ENCODE peak calls at places on chromosomes 6 and 20, in nine cellular contexts. B is heart right ventricle; Y is naive thymus-derived CD4-positive, alpha-beta T cell; M is prostate gland; H is brain microvascular endothelial cell; V is heart left ventricle; U is colonic mucosa; F is CD8-positive, alpha-beta T cell; K is IMR-90. J is an unnamed sample.

GRCh38 chr6:129195666-129196065 is 312.7 kb downstream of the LAMA2 start:
- DNase-seq in B (no peak), Y (no peak), M (no peak), H (no peak), V (no peak), U (no peak), F (no peak), K (no peak), J (no peak)

GRCh38 chr6:116102856-116103255 is 2.2 kb downstream of the NT5DC1 start:
- DNase-seq in B (no peak), Y (no peak), M (no peak), H (no peak), V (no peak), U (no peak), F (no peak), K (no peak), J (no peak)

GRCh38 chr20:50333856-50334255 is 143.2 kb downstream of the CEBPB start:
- DNase-seq in B (no peak), Y (no peak), M (peak), H (peak), V (no peak), U (no peak), F (no peak), K (peak), J (no peak)

GRCh38 chr6:11315743-11316437 is 83.4 kb upstream of the NEDD9 start:
- DNase-seq in B (peak), Y (no peak), M (peak), H (peak), V (no peak), U (peak), F (no peak), K (peak), J (no peak)

GRCh38 chr6:18307006-18307405 is 42.7 kb upstream of the DEK start:
- DNase-seq in B (no peak), Y (no peak), M (no peak), H (peak), V (no peak), U (no peak), F (no peak), K (peak), J (no peak)

GRCh38 chr20:24693466-24694156 is 224.2 kb downstream of the SYNDIG1 start:
- DNase-seq in B (peak), Y (no peak), M (no peak), H (no peak), V (no peak), U (peak), F (no peak), K (no peak), J (no peak)

GRCh38 chr20:63130654-63131577 is 85.0 kb downstream of the YTHDF1 start:
- DNase-seq in B (no peak), Y (no peak), M (no peak), H (no peak), V (peak), U (no peak), F (no peak), K (no peak), J (no peak)

GRCh38 chr6:167733740-167734661 is 92.7 kb upstream of the AFDN start:
- DNase-seq in B (no peak), Y (no peak), M (peak), H (no peak), V (no peak), U (no peak), F (no peak), K (no peak), J (no peak)

GRCh38 chr20:35395728-35396127 is 16.0 kb downstream of the UQCC1 start:
- DNase-seq in B (no peak), Y (no peak), M (no peak), H (peak), V (no peak), U (no peak), F (no peak), K (peak), J (peak)

GRCh38 chr6:122063090-122063489 is 336.4 kb upstream of the HSF2 start:
- DNase-seq in B (no peak), Y (no peak), M (no peak), H (no peak), V (no peak), U (no peak), F (no peak), K (no peak), J (no peak)

GRCh38 chr20:39083781-39084180 is 121.6 kb downstream of the DHX35 start:
- DNase-seq in B (no peak), Y (no peak), M (no peak), H (no peak), V (no peak), U (no peak), F (no peak), K (no peak), J (no peak)

GRCh38 chr20:61803903-61804804 is 261.5 kb downstream of the TAF4 start:
- DNase-seq in B (no peak), Y (no peak), M (no peak), H (no peak), V (no peak), U (no peak), F (no peak), K (peak), J (no peak)

GRCh38 chr6:106360989-106361430 is 493 bp downstream of the CRYBG1 start:
- DNase-seq in B (no peak), Y (peak), M (peak), H (no peak), V (peak), U (peak), F (no peak), K (no peak), J (no peak)

GRCh38 chr6:156174026-156174880 is 602.9 kb upstream of the ARID1B start:
- DNase-seq in B (no peak), Y (no peak), M (no peak), H (no peak), V (no peak), U (no peak), F (no peak), K (no peak), J (no peak)

GRCh38 chr6:71250050-71250689 is 38.4 kb upstream of the OGFRL1 start:
- DNase-seq in B (peak), Y (no peak), M (no peak), H (peak), V (no peak), U (no peak), F (no peak), K (peak), J (no peak)

GRCh38 chr6:69416739-69417138 is 380.1 kb downstream of the LMBRD1 start:
- DNase-seq in B (no peak), Y (no peak), M (no peak), H (peak), V (no peak), U (no peak), F (no peak), K (no peak), J (no peak)

GRCh38 chr6:111096246-111096645 is 8.9 kb downstream of the SLC16A10 start:
- DNase-seq in B (no peak), Y (peak), M (peak), H (no peak), V (no peak), U (peak), F (peak), K (no peak), J (no peak)

GRCh38 chr6:107173779-107174178 is 58.5 kb upstream of the BEND3 start:
- DNase-seq in B (no peak), Y (no peak), M (no peak), H (peak), V (no peak), U (no peak), F (no peak), K (peak), J (no peak)

GRCh38 chr20:43508106-43508505 is 609 bp downstream of the L3MBTL1 start:
- DNase-seq in B (no peak), Y (no peak), M (no peak), H (no peak), V (no peak), U (peak), F (no peak), K (no peak), J (peak)

GRCh38 chr6:115717062-115717461 is 343.6 kb downstream of the FRK start:
- DNase-seq in B (no peak), Y (no peak), M (no peak), H (no peak), V (no peak), U (no peak), F (no peak), K (no peak), J (no peak)

GRCh38 chr6:156866181-156866862 is 89.1 kb downstream of the ARID1B start:
- DNase-seq in B (no peak), Y (no peak), M (peak), H (peak), V (no peak), U (no peak), F (no peak), K (peak), J (no peak)

GRCh38 chr6:147468634-147469033 is 39.9 kb upstream of the SAMD5 start:
- DNase-seq in B (no peak), Y (no peak), M (no peak), H (no peak), V (no peak), U (no peak), F (no peak), K (no peak), J (no peak)

GRCh38 chr6:150710236-150710635 is 110.6 kb downstream of the PLEKHG1 start:
- DNase-seq in B (no peak), Y (no peak), M (no peak), H (no peak), V (no peak), U (peak), F (no peak), K (no peak), J (no peak)

GRCh38 chr6:135819665-135820064 is 31.8 kb upstream of the PDE7B start:
- DNase-seq in B (no peak), Y (no peak), M (no peak), H (no peak), V (no peak), U (no peak), F (no peak), K (no peak), J (no peak)

GRCh38 chr6:111552241-111552744 is 53.4 kb downstream of the TRAF3IP2 start:
- DNase-seq in B (peak), Y (no peak), M (peak), H (peak), V (peak), U (peak), F (no peak), K (peak), J (peak)

GRCh38 chr6:168742146-168742782 is 301.3 kb downstream of the SMOC2 start:
- DNase-seq in B (no peak), Y (no peak), M (no peak), H (no peak), V (no peak), U (no peak), F (no peak), K (no peak), J (no peak)

GRCh38 chr6:12034831-12035230 is 22.7 kb downstream of the HIVEP1 start:
- DNase-seq in B (no peak), Y (no peak), M (no peak), H (no peak), V (no peak), U (no peak), F (no peak), K (no peak), J (no peak)

GRCh38 chr6:133983099-133983939 is 30.3 kb downstream of the TBPL1 start:
- DNase-seq in B (no peak), Y (no peak), M (no peak), H (peak), V (no peak), U (no peak), F (peak), K (peak), J (peak)

GRCh38 chr6:2387445-2387844 is 142.0 kb upstream of the GMDS start:
- DNase-seq in B (no peak), Y (no peak), M (no peak), H (no peak), V (no peak), U (no peak), F (no peak), K (no peak), J (no peak)

GRCh38 chr20:15555913-15556312 is 1017.3 kb downstream of the KIF16B start:
- DNase-seq in B (no peak), Y (no peak), M (peak), H (no peak), V (no peak), U (no peak), F (no peak), K (no peak), J (no peak)

GRCh38 chr6:37502703-37503485 is 3.2 kb upstream of the CCDC167 start:
- DNase-seq in B (no peak), Y (peak), M (no peak), H (no peak), V (no peak), U (no peak), F (peak), K (no peak), J (no peak)

GRCh38 chr6:37499433-37500293 is at the start of gene CCDC167:
- DNase-seq in B (peak), Y (peak), M (peak), H (peak), V (peak), U (peak), F (peak), K (peak), J (peak)

GRCh38 chr6:37496951-37497885 is 2.5 kb downstream of the CCDC167 start:
- DNase-seq in B (no peak), Y (no peak), M (no peak), H (no peak), V (no peak), U (no peak), F (no peak), K (no peak), J (no peak)

GRCh38 chr6:37501632-37502466 is 2.2 kb upstream of the CCDC167 start:
- DNase-seq in B (no peak), Y (no peak), M (no peak), H (no peak), V (no peak), U (no peak), F (no peak), K (no peak), J (no peak)

GRCh38 chr6:37500294-37500608 is 558 bp upstream of the CCDC167 start:
- DNase-seq in B (no peak), Y (no peak), M (no peak), H (no peak), V (no peak), U (no peak), F (no peak), K (no peak), J (no peak)
- H3K4me3 ChIP-seq in B (peak), Y (peak), M (peak), H (peak), V (peak), U (peak), F (peak), K (no peak), J (peak)

DNA sequence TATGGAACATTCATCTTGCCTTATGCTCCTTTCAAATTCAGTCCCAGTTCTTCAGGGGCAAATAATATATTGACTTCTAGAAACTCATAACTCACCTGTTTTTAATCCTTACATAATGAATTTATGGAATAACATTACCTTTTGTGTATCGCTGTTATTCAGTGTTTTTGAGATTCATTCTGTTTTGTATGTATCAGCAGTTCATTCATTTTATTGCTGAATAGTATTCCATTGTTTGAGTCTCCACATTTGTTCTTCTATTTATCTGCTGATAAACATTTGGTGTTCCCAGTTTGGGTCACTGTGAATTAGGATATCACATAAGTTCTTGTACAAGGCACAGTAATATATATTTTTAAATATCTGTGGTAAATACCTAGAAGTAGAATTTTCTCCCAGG is 5.1 kb downstream of the SEMG2 start:
- DNase-seq in B (no peak), Y (no peak), M (no peak), H (no peak), V (no peak), U (no peak), F (no peak), K (no peak), J (no peak)
- H3K4me3 ChIP-seq in B (no peak), Y (no peak), M (no peak), H (no peak), V (no peak), U (no peak), F (no peak), K (no peak), J (no peak)

DNA sequence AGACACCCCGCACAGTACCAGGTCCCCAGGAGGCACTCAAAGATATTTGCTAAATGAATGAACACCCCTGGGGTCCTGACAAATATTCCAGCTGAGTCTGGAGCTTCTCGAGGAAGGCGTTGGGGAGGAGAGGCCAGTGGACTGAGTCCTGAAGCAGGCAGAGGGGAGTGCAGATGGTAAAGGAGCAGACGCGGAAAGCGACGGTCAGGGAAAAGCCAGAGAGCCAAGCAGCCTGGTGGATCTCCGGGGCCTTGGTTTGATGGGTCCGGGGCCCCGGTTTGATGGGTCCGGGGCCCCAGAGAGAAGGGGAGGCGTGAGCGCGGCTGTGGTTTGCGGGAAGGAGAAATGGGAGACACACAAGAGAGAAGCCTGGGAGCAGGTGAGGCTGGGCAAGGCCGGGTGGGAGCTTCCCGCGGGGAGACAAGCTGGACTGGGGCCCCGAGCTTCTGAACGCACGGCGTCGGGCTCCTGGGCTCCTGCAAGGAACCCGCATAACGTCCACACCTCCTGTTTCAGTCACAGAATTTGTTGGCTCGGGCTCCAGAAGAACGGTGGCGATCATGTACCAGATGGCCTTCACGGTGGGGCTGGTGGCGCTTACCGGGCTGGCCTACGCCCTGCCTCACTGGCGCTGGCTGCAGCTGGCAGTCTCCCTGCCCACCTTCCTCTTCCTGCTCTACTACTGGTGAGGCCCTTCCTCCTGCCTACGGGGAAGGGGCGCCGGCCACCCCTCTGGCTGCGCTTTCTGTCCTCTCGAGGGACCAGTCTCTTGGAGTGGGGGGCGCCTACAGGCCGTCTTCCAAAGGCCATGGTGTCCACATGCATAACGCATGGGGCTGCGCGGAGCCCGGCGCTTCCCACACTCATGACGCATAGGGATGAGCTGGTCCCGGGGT is 12.1 kb downstream of the SLC22A1 start:
- DNase-seq in B (no peak), Y (no peak), M (no peak), H (no peak), V (no peak), U (no peak), F (no peak), K (no peak), J (no peak)
- H3K4me3 ChIP-seq in B (no peak), Y (no peak), M (no peak), H (no peak), V (no peak), U (no peak), F (no peak), K (no peak), J (no peak)

GRCh38 chr6:90294989-90295853 is 1.4 kb downstream of the BACH2 start:
- DNase-seq in B (peak), Y (peak), M (peak), H (peak), V (peak), U (peak), F (peak), K (peak), J (peak)

GRCh38 chr6:90293319-90293937 is 3.2 kb downstream of the BACH2 start:
- DNase-seq in B (no peak), Y (no peak), M (no peak), H (no peak), V (no peak), U (no peak), F (no peak), K (peak), J (no peak)

GRCh38 chr6:90294614-90294988 is 2.0 kb downstream of the BACH2 start:
- DNase-seq in B (no peak), Y (no peak), M (no peak), H (no peak), V (no peak), U (no peak), F (peak), K (no peak), J (peak)

GRCh38 chr6:90295854-90296345 is 743 bp downstream of the BACH2 start:
- DNase-seq in B (peak), Y (peak), M (peak), H (peak), V (peak), U (peak), F (peak), K (peak), J (peak)

DNA sequence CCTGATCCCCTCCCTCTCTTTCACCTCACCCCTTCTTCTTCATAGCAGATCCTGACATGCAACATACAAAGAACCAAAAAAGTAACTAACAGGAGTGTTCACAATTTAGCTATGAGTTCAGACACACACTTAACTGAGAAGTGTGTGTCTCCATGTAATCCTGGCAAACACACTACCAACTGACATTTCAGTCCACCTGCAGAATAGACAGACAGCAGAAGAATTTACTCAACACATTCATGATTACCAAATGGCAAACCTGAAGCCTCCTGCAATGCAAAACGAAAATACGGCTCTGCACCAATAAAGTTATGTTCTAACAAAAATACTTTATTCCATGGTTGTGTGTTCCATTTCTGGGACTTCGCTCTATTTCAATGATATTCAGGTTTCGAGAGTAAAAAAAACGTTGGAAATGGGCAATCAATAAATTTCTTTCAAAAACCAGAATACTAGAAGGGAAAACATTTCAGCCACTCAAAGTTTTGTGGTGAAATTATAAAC is 2.6 kb downstream of the BACH2 start:
- DNase-seq in B (no peak), Y (no peak), M (no peak), H (no peak), V (no peak), U (no peak), F (no peak), K (no peak), J (no peak)
- H3K4me3 ChIP-seq in B (peak), Y (peak), M (no peak), H (no peak), V (no peak), U (no peak), F (peak), K (no peak), J (no peak)